ENCODE peak calls at places on chromosomes 12 and 14, in seven cellular contexts. One of them, this sample, is unnamed.

GRCh38 chr14:34465069-34465859 is 3.2 kb upstream of the SPTSSA start:
- DNase-seq in heart left ventricle: no peak
- DNase-seq in spleen: no peak
- DNase-seq in brain microvascular endothelial cell: peak; percentile 21
- DNase-seq in esophagus squamous epithelium: no peak
- DNase-seq in GM23338: peak; percentile 45
- DNase-seq in activated CD8-positive, alpha-beta T cell treated with anti-CD3 and anti-CD28 coated beads for 36 hours: no peak
- DNase-seq in this sample: no peak

GRCh38 chr12:27572486-27573255 is 48.7 kb downstream of the PPFIBP1 start:
- DNase-seq in heart left ventricle: no peak
- DNase-seq in spleen: no peak
- DNase-seq in brain microvascular endothelial cell: peak; percentile 45
- DNase-seq in esophagus squamous epithelium: no peak
- DNase-seq in GM23338: no peak
- DNase-seq in activated CD8-positive, alpha-beta T cell treated with anti-CD3 and anti-CD28 coated beads for 36 hours: no peak
- DNase-seq in this sample: no peak

GRCh38 chr14:84017533-84017932 is 1512.4 kb upstream of the FLRT2 start:
- DNase-seq in heart left ventricle: no peak
- DNase-seq in spleen: no peak
- DNase-seq in brain microvascular endothelial cell: no peak
- DNase-seq in esophagus squamous epithelium: no peak
- DNase-seq in GM23338: no peak
- DNase-seq in activated CD8-positive, alpha-beta T cell treated with anti-CD3 and anti-CD28 coated beads for 36 hours: no peak
- DNase-seq in this sample: no peak

GRCh38 chr14:58887931-58888330 is 250.2 kb downstream of the DACT1 start:
- DNase-seq in heart left ventricle: no peak
- DNase-seq in spleen: no peak
- DNase-seq in brain microvascular endothelial cell: no peak
- DNase-seq in esophagus squamous epithelium: no peak
- DNase-seq in GM23338: no peak
- DNase-seq in activated CD8-positive, alpha-beta T cell treated with anti-CD3 and anti-CD28 coated beads for 36 hours: no peak
- DNase-seq in this sample: no peak

GRCh38 chr12:88922816-88923215 is 342.5 kb upstream of the KITLG start:
- DNase-seq in heart left ventricle: no peak
- DNase-seq in spleen: no peak
- DNase-seq in brain microvascular endothelial cell: no peak
- DNase-seq in esophagus squamous epithelium: no peak
- DNase-seq in GM23338: no peak
- DNase-seq in activated CD8-positive, alpha-beta T cell treated with anti-CD3 and anti-CD28 coated beads for 36 hours: no peak
- DNase-seq in this sample: no peak

GRCh38 chr12:65602191-65602578 is 222.1 kb upstream of the HMGA2 start:
- DNase-seq in heart left ventricle: no peak
- DNase-seq in spleen: no peak
- DNase-seq in brain microvascular endothelial cell: no peak
- DNase-seq in esophagus squamous epithelium: no peak
- DNase-seq in GM23338: no peak
- DNase-seq in activated CD8-positive, alpha-beta T cell treated with anti-CD3 and anti-CD28 coated beads for 36 hours: no peak
- DNase-seq in this sample: no peak

GRCh38 chr14:68755016-68755353 is 37.9 kb downstream of the ZFP36L1 start:
- DNase-seq in heart left ventricle: peak; percentile 1
- DNase-seq in spleen: no peak
- DNase-seq in brain microvascular endothelial cell: no peak
- DNase-seq in esophagus squamous epithelium: no peak
- DNase-seq in GM23338: no peak
- DNase-seq in activated CD8-positive, alpha-beta T cell treated with anti-CD3 and anti-CD28 coated beads for 36 hours: no peak
- DNase-seq in this sample: no peak

GRCh38 chr14:22518073-22518472 is 71.0 kb downstream of the DAD1 start:
- DNase-seq in heart left ventricle: no peak
- DNase-seq in spleen: no peak
- DNase-seq in brain microvascular endothelial cell: no peak
- DNase-seq in esophagus squamous epithelium: no peak
- DNase-seq in GM23338: no peak
- DNase-seq in activated CD8-positive, alpha-beta T cell treated with anti-CD3 and anti-CD28 coated beads for 36 hours: no peak
- DNase-seq in this sample: no peak

GRCh38 chr14:20848955-20849570 is 42.1 kb upstream of the RNASE3 start:
- DNase-seq in heart left ventricle: no peak
- DNase-seq in spleen: no peak
- DNase-seq in brain microvascular endothelial cell: no peak
- DNase-seq in esophagus squamous epithelium: no peak
- DNase-seq in GM23338: no peak
- DNase-seq in activated CD8-positive, alpha-beta T cell treated with anti-CD3 and anti-CD28 coated beads for 36 hours: no peak
- DNase-seq in this sample: no peak

GRCh38 chr12:52616680-52617402 is 1.5 kb downstream of the KRT73 start:
- DNase-seq in heart left ventricle: no peak
- DNase-seq in spleen: no peak
- DNase-seq in brain microvascular endothelial cell: no peak
- DNase-seq in esophagus squamous epithelium: no peak
- DNase-seq in GM23338: no peak
- DNase-seq in activated CD8-positive, alpha-beta T cell treated with anti-CD3 and anti-CD28 coated beads for 36 hours: no peak
- DNase-seq in this sample: no peak

GRCh38 chr14:63956326-63956725 is 103.5 kb downstream of the SYNE2 start:
- DNase-seq in heart left ventricle: no peak
- DNase-seq in spleen: no peak
- DNase-seq in brain microvascular endothelial cell: no peak
- DNase-seq in esophagus squamous epithelium: no peak
- DNase-seq in GM23338: no peak
- DNase-seq in activated CD8-positive, alpha-beta T cell treated with anti-CD3 and anti-CD28 coated beads for 36 hours: no peak
- DNase-seq in this sample: no peak

GRCh38 chr12:72272731-72273498 is 745 bp downstream of the TRHDE start:
- DNase-seq in heart left ventricle: no peak
- DNase-seq in spleen: peak; percentile 72
- DNase-seq in brain microvascular endothelial cell: no peak
- DNase-seq in esophagus squamous epithelium: no peak
- DNase-seq in GM23338: peak; percentile 39
- DNase-seq in activated CD8-positive, alpha-beta T cell treated with anti-CD3 and anti-CD28 coated beads for 36 hours: peak; percentile 1
- DNase-seq in this sample: peak; percentile 84

GRCh38 chr14:82855912-82856381 is 1322.3 kb upstream of the SEL1L start:
- DNase-seq in heart left ventricle: no peak
- DNase-seq in spleen: no peak
- DNase-seq in brain microvascular endothelial cell: no peak
- DNase-seq in esophagus squamous epithelium: no peak
- DNase-seq in GM23338: peak; percentile 34
- DNase-seq in activated CD8-positive, alpha-beta T cell treated with anti-CD3 and anti-CD28 coated beads for 36 hours: no peak
- DNase-seq in this sample: no peak

GRCh38 chr12:102106905-102107304 is 13.0 kb downstream of the NUP37 start:
- DNase-seq in heart left ventricle: no peak
- DNase-seq in spleen: no peak
- DNase-seq in brain microvascular endothelial cell: no peak
- DNase-seq in esophagus squamous epithelium: no peak
- DNase-seq in GM23338: no peak
- DNase-seq in activated CD8-positive, alpha-beta T cell treated with anti-CD3 and anti-CD28 coated beads for 36 hours: no peak
- DNase-seq in this sample: no peak

GRCh38 chr12:121927798-121928197 is 9.4 kb downstream of the CFAP251 start:
- DNase-seq in heart left ventricle: no peak
- DNase-seq in spleen: no peak
- DNase-seq in brain microvascular endothelial cell: no peak
- DNase-seq in esophagus squamous epithelium: no peak
- DNase-seq in GM23338: no peak
- DNase-seq in activated CD8-positive, alpha-beta T cell treated with anti-CD3 and anti-CD28 coated beads for 36 hours: no peak
- DNase-seq in this sample: no peak

GRCh38 chr12:21369141-21369980 is 3.3 kb upstream of the IAPP start:
- DNase-seq in heart left ventricle: no peak
- DNase-seq in spleen: no peak
- DNase-seq in brain microvascular endothelial cell: peak; percentile 18
- DNase-seq in esophagus squamous epithelium: no peak
- DNase-seq in GM23338: no peak
- DNase-seq in activated CD8-positive, alpha-beta T cell treated with anti-CD3 and anti-CD28 coated beads for 36 hours: no peak
- DNase-seq in this sample: no peak

GRCh38 chr14:73884438-73885190 is 2.0 kb upstream of the ZNF410 start:
- DNase-seq in heart left ventricle: no peak
- DNase-seq in spleen: no peak
- DNase-seq in brain microvascular endothelial cell: no peak
- DNase-seq in esophagus squamous epithelium: no peak
- DNase-seq in GM23338: no peak
- DNase-seq in activated CD8-positive, alpha-beta T cell treated with anti-CD3 and anti-CD28 coated beads for 36 hours: no peak
- DNase-seq in this sample: no peak

GRCh38 chr14:84312551-84312950 is 1217.4 kb upstream of the FLRT2 start:
- DNase-seq in heart left ventricle: no peak
- DNase-seq in spleen: no peak
- DNase-seq in brain microvascular endothelial cell: no peak
- DNase-seq in esophagus squamous epithelium: no peak
- DNase-seq in GM23338: no peak
- DNase-seq in activated CD8-positive, alpha-beta T cell treated with anti-CD3 and anti-CD28 coated beads for 36 hours: no peak
- DNase-seq in this sample: no peak

GRCh38 chr14:66624319-66624937 is 116.5 kb downstream of the GPHN start:
- DNase-seq in heart left ventricle: peak; percentile 60
- DNase-seq in spleen: no peak
- DNase-seq in brain microvascular endothelial cell: peak; percentile 81
- DNase-seq in esophagus squamous epithelium: no peak
- DNase-seq in GM23338: peak; percentile 81
- DNase-seq in activated CD8-positive, alpha-beta T cell treated with anti-CD3 and anti-CD28 coated beads for 36 hours: peak; percentile 61
- DNase-seq in this sample: no peak

GRCh38 chr14:99407416-99407815 is 73.2 kb downstream of the SETD3 start:
- DNase-seq in heart left ventricle: no peak
- DNase-seq in spleen: peak; percentile 36
- DNase-seq in brain microvascular endothelial cell: no peak
- DNase-seq in esophagus squamous epithelium: no peak
- DNase-seq in GM23338: no peak
- DNase-seq in activated CD8-positive, alpha-beta T cell treated with anti-CD3 and anti-CD28 coated beads for 36 hours: no peak
- DNase-seq in this sample: no peak

DNA sequence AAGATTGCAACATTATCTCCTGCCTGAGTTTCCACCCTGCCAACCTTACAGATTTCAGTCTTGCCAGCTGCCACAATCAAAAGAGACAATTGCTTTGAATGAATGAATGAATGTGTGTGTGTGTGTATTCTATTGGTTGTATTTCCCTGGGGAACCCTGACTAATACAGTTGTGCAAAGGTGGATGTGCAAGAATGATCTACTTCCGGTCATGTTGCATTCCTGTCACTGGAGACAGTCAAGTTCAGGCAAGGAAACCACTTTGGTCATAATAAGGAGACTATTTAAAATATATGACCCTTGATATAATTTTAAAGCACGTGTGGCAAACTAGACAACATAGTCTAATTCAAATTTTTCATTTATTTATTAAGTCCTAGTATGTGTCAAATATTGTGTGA is 13.1 kb downstream of the RERG start:
- DNase-seq in heart left ventricle: no peak
- DNase-seq in spleen: no peak
- DNase-seq in brain microvascular endothelial cell: peak; percentile 20
- DNase-seq in esophagus squamous epithelium: no peak
- DNase-seq in GM23338: peak; percentile 17
- DNase-seq in activated CD8-positive, alpha-beta T cell treated with anti-CD3 and anti-CD28 coated beads for 36 hours: no peak
- DNase-seq in this sample: no peak
- TF ChIP-seq CTCF in heart left ventricle: no peak
- TF ChIP-seq CTCF in spleen: no peak
- TF ChIP-seq CTCF in brain microvascular endothelial cell: peak; percentile 50
- TF ChIP-seq CTCF in esophagus squamous epithelium: no peak
- TF ChIP-seq CTCF in GM23338: peak; percentile 32
- TF ChIP-seq CTCF in activated CD8-positive, alpha-beta T cell treated with anti-CD3 and anti-CD28 coated beads for 36 hours: no peak
- TF ChIP-seq CTCF in this sample: peak; percentile 74

DNA sequence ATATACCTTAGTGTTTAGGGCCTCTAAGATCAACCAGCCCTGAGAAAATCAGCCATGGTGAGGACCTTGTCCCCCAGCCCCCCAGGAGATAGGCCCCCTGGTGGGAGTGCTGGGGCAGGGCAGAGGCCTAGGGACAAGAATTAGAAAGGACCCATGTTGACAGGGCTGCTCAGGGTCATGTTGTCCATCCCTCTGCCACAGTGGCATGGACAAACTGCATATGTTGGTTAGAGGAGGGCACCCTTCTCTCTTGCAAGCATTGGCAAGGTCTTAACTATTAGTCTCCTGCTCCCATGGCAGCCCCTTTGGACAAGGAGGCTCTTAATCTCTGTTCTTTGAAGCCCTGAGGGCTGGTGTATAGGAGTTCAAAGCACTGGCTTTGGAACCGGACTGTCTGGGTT is 755 bp upstream of the PTPN6 start:
- DNase-seq in heart left ventricle: peak; percentile 9
- DNase-seq in spleen: peak; percentile 70
- DNase-seq in brain microvascular endothelial cell: no peak
- DNase-seq in esophagus squamous epithelium: no peak
- DNase-seq in GM23338: no peak
- DNase-seq in activated CD8-positive, alpha-beta T cell treated with anti-CD3 and anti-CD28 coated beads for 36 hours: peak; percentile 58
- DNase-seq in this sample: peak; percentile 26
- TF ChIP-seq CTCF in heart left ventricle: no peak
- TF ChIP-seq CTCF in spleen: no peak
- TF ChIP-seq CTCF in brain microvascular endothelial cell: peak; percentile 57
- TF ChIP-seq CTCF in esophagus squamous epithelium: no peak
- TF ChIP-seq CTCF in GM23338: peak; percentile 25
- TF ChIP-seq CTCF in activated CD8-positive, alpha-beta T cell treated with anti-CD3 and anti-CD28 coated beads for 36 hours: peak; percentile 51
- TF ChIP-seq CTCF in this sample: peak; percentile 33

GRCh38 chr14:77985235-77985634 is 184.9 kb upstream of the NRXN3 start:
- DNase-seq in heart left ventricle: no peak
- DNase-seq in spleen: no peak
- DNase-seq in brain microvascular endothelial cell: peak; percentile 14
- DNase-seq in esophagus squamous epithelium: no peak
- DNase-seq in GM23338: no peak
- DNase-seq in activated CD8-positive, alpha-beta T cell treated with anti-CD3 and anti-CD28 coated beads for 36 hours: no peak
- DNase-seq in this sample: no peak

GRCh38 chr14:77979171-77979570 is 179.3 kb downstream of the ADCK1 start:
- DNase-seq in heart left ventricle: no peak
- DNase-seq in spleen: no peak
- DNase-seq in brain microvascular endothelial cell: no peak
- DNase-seq in esophagus squamous epithelium: no peak
- DNase-seq in GM23338: no peak
- DNase-seq in activated CD8-positive, alpha-beta T cell treated with anti-CD3 and anti-CD28 coated beads for 36 hours: no peak
- DNase-seq in this sample: no peak

GRCh38 chr14:77980475-77981321 is 180.8 kb downstream of the ADCK1 start:
- DNase-seq in heart left ventricle: peak; percentile 46
- DNase-seq in spleen: no peak
- DNase-seq in brain microvascular endothelial cell: no peak
- DNase-seq in esophagus squamous epithelium: no peak
- DNase-seq in GM23338: peak; percentile 71
- DNase-seq in activated CD8-positive, alpha-beta T cell treated with anti-CD3 and anti-CD28 coated beads for 36 hours: peak; percentile 8
- DNase-seq in this sample: no peak

GRCh38 chr14:77979666-77980351 is 179.9 kb downstream of the ADCK1 start:
- DNase-seq in heart left ventricle: no peak
- DNase-seq in spleen: no peak
- DNase-seq in brain microvascular endothelial cell: no peak
- DNase-seq in esophagus squamous epithelium: no peak
- DNase-seq in GM23338: peak; percentile 78
- DNase-seq in activated CD8-positive, alpha-beta T cell treated with anti-CD3 and anti-CD28 coated beads for 36 hours: peak; percentile 12
- DNase-seq in this sample: no peak
- TF ChIP-seq CTCF in heart left ventricle: no peak
- TF ChIP-seq CTCF in spleen: no peak
- TF ChIP-seq CTCF in brain microvascular endothelial cell: peak; percentile 11
- TF ChIP-seq CTCF in esophagus squamous epithelium: no peak
- TF ChIP-seq CTCF in GM23338: peak; percentile 60
- TF ChIP-seq CTCF in activated CD8-positive, alpha-beta T cell treated with anti-CD3 and anti-CD28 coated beads for 36 hours: no peak
- TF ChIP-seq CTCF in this sample: no peak

GRCh38 chr12:120498870-120499515 is 3.1 kb downstream of the DYNLL1 start:
- DNase-seq in heart left ventricle: no peak
- DNase-seq in spleen: no peak
- DNase-seq in brain microvascular endothelial cell: no peak
- DNase-seq in esophagus squamous epithelium: no peak
- DNase-seq in GM23338: peak; percentile 33
- DNase-seq in activated CD8-positive, alpha-beta T cell treated with anti-CD3 and anti-CD28 coated beads for 36 hours: no peak
- DNase-seq in this sample: no peak

GRCh38 chr12:120495189-120495722 is 657 bp upstream of the DYNLL1 start:
- DNase-seq in heart left ventricle: no peak
- DNase-seq in spleen: no peak
- DNase-seq in brain microvascular endothelial cell: no peak
- DNase-seq in esophagus squamous epithelium: no peak
- DNase-seq in GM23338: peak; percentile 28
- DNase-seq in activated CD8-positive, alpha-beta T cell treated with anti-CD3 and anti-CD28 coated beads for 36 hours: no peak
- DNase-seq in this sample: no peak

GRCh38 chr12:120497524-120498150 is 1.7 kb downstream of the DYNLL1 start:
- DNase-seq in heart left ventricle: no peak
- DNase-seq in spleen: no peak
- DNase-seq in brain microvascular endothelial cell: peak; percentile 26
- DNase-seq in esophagus squamous epithelium: no peak
- DNase-seq in GM23338: no peak
- DNase-seq in activated CD8-positive, alpha-beta T cell treated with anti-CD3 and anti-CD28 coated beads for 36 hours: no peak
- DNase-seq in this sample: no peak

GRCh38 chr12:120495723-120496352 is at the start of gene DYNLL1:
- DNase-seq in heart left ventricle: peak; percentile 97
- DNase-seq in spleen: peak; percentile 97
- DNase-seq in brain microvascular endothelial cell: peak; percentile 95
- DNase-seq in esophagus squamous epithelium: peak; percentile 71
- DNase-seq in GM23338: peak; percentile 98
- DNase-seq in activated CD8-positive, alpha-beta T cell treated with anti-CD3 and anti-CD28 coated beads for 36 hours: peak; percentile 98
- DNase-seq in this sample: peak; percentile 97

GRCh38 chr12:120496353-120497340 is 734 bp downstream of the DYNLL1 start:
- DNase-seq in heart left ventricle: peak; percentile 83
- DNase-seq in spleen: peak; percentile 89
- DNase-seq in brain microvascular endothelial cell: peak; percentile 47
- DNase-seq in esophagus squamous epithelium: no peak
- DNase-seq in GM23338: peak; percentile 56
- DNase-seq in activated CD8-positive, alpha-beta T cell treated with anti-CD3 and anti-CD28 coated beads for 36 hours: peak; percentile 61
- DNase-seq in this sample: no peak
- TF ChIP-seq CTCF in heart left ventricle: peak; percentile 9
- TF ChIP-seq CTCF in spleen: no peak
- TF ChIP-seq CTCF in brain microvascular endothelial cell: no peak
- TF ChIP-seq CTCF in esophagus squamous epithelium: peak; percentile 15
- TF ChIP-seq CTCF in GM23338: no peak
- TF ChIP-seq CTCF in activated CD8-positive, alpha-beta T cell treated with anti-CD3 and anti-CD28 coated beads for 36 hours: no peak
- TF ChIP-seq CTCF in this sample: peak; percentile 46

This sample was measured in chondrocyte.